ENCODE peak calls at places on chromosomes 7 and 10, in seven cellular contexts. C, Y, Z, M, D, F and P are unnamed samples.
A peak's percentile ranks its signal among the peaks of the same experiment; 100 is the strongest.

GRCh38 chr10:21976739-21977138 is 26.8 kb downstream of the DNAJC1 start:
- DNase-seq in M (no peak), C (no peak), Z (no peak), D (no peak), Y (no peak), F (no peak), P (no peak)

GRCh38 chr7:39664057-39664456 is 40.7 kb downstream of the RALA start:
- DNase-seq in F (no peak), D (no peak), C (no peak), Y (no peak), M (no peak), Z (no peak), P (no peak)

GRCh38 chr10:34290412-34291082 is 524.5 kb downstream of the PARD3 start:
- DNase-seq in C (no peak), D (no peak), M (no peak), F (no peak), Y (no peak), Z (no peak), P (no peak)

GRCh38 chr10:80477-81105 is 31.5 kb upstream of the TUBB8 start:
- DNase-seq in C (no peak), M (no peak), F (no peak), D (no peak), Y (no peak), Z (no peak), P (no peak)

GRCh38 chr7:92872701-92873100 is 36.3 kb upstream of the CDK6 start:
- DNase-seq in D (no peak), Z (no peak), C (no peak), Y (no peak), F (no peak), M (no peak), P (no peak)

GRCh38 chr7:138662066-138663061 is 38.8 kb downstream of the SVOPL start:
- DNase-seq in C (no peak), Y (no peak), F (no peak), D (no peak), M (peak; percentile 44), Z (no peak), P (no peak)

GRCh38 chr7:124009321-124009720 is 23.5 kb downstream of the TMEM229A start:
- DNase-seq in Z (no peak), D (no peak), F (no peak), M (no peak), C (no peak), Y (no peak), P (no peak)

GRCh38 chr10:106450966-106451365 is 713.5 kb downstream of the SORCS1 start:
- DNase-seq in Y (no peak), Z (no peak), D (no peak), C (no peak), M (no peak), F (no peak), P (no peak)

GRCh38 chr7:155353256-155353897 is 55.7 kb downstream of the INSIG1 start:
- DNase-seq in F (no peak), Y (no peak), D (no peak), Z (no peak), M (no peak), C (no peak), P (peak; percentile 23)

GRCh38 chr10:93754761-93755160 is 3.0 kb upstream of the LGI1 start:
- DNase-seq in Y (no peak), C (no peak), M (no peak), F (no peak), D (no peak), Z (no peak), P (no peak)

GRCh38 chr7:116045532-116045931 is 15.0 kb upstream of the TFEC start:
- DNase-seq in Z (no peak), M (no peak), D (no peak), C (no peak), Y (no peak), F (no peak), P (no peak)

GRCh38 chr7:133354546-133355324 is 101.9 kb downstream of the EXOC4 start:
- DNase-seq in C (no peak), Y (no peak), Z (no peak), F (no peak), M (no peak), D (no peak), P (no peak)

GRCh38 chr10:33732176-33733025 is 397.9 kb upstream of the NRP1 start:
- DNase-seq in C (no peak), Y (no peak), D (no peak), Z (no peak), F (no peak), M (no peak), P (no peak)

GRCh38 chr7:94129443-94130140 is 125.4 kb upstream of the BET1 start:
- DNase-seq in D (no peak), Y (no peak), F (no peak), C (peak; percentile 69), Z (no peak), M (no peak), P (no peak)

GRCh38 chr10:117391436-117392205 is 16.4 kb upstream of the PDZD8 start:
- DNase-seq in Z (no peak), D (no peak), M (no peak), Y (no peak), F (no peak), C (no peak), P (no peak)

GRCh38 chr7:75716992-75717626 is 21.6 kb downstream of the HIP1 start:
- DNase-seq in C (no peak), M (no peak), F (no peak), D (no peak), Y (no peak), Z (no peak), P (no peak)

GRCh38 chr7:117312593-117312992 is 10.3 kb downstream of the WNT2 start:
- DNase-seq in F (no peak), D (no peak), Y (no peak), Z (no peak), C (no peak), M (no peak), P (no peak)

GRCh38 chr7:130221341-130221740 is 13.7 kb downstream of the SSMEM1 start:
- DNase-seq in Y (no peak), M (no peak), F (no peak), Z (no peak), D (no peak), C (no peak), P (no peak)

GRCh38 chr10:124928084-124928483 is 13.8 kb upstream of the ZRANB1 start:
- DNase-seq in M (no peak), Y (no peak), C (no peak), F (no peak), Z (no peak), D (no peak), P (no peak)

GRCh38 chr10:124928545-124928944 is 13.4 kb upstream of the ZRANB1 start:
- DNase-seq in M (no peak), F (no peak), D (no peak), Y (no peak), C (no peak), Z (no peak), P (no peak)

GRCh38 chr10:124921261-124921660 is 20.7 kb upstream of the ZRANB1 start:
- DNase-seq in M (no peak), D (no peak), F (no peak), C (no peak), Z (no peak), Y (no peak), P (no peak)

GRCh38 chr10:124923684-124924083 is 18.2 kb upstream of the ZRANB1 start:
- DNase-seq in C (no peak), Y (no peak), M (no peak), Z (no peak), D (no peak), F (no peak), P (no peak)

DNA sequence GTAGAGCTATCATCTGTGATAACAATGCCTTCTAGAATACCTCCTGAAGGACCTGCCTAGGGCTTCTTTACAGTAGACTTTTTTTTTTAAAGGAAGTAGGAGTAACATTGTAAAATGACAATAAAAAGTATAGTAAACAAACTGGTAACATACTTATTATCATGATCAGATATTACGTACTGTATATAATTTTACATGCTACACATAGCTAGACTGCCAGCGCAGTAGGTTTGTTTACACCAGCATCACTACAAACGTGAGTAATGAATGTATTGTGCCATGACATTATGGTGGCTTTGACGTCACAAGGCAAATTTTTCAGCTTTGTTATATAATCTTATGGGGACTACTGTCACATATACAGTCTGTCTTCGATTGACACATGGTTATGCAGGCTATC is 15.4 kb upstream of the ZRANB1 start:
- DNase-seq in Z (no peak), Y (no peak), M (no peak), C (no peak), F (no peak), D (no peak), P (no peak)
- H3K4me1 ChIP-seq in Z (peaks cover 9% of the 10 kb centered on the region), Y (no peaks in the 10 kb centered on the region), M (no peaks in the 10 kb centered on the region), C (peaks cover 10% of the 10 kb centered on the region), F (no peaks in the 10 kb centered on the region), D (peaks cover 48% of the 10 kb centered on the region), P (peaks cover 2% of the 10 kb centered on the region)

DNA sequence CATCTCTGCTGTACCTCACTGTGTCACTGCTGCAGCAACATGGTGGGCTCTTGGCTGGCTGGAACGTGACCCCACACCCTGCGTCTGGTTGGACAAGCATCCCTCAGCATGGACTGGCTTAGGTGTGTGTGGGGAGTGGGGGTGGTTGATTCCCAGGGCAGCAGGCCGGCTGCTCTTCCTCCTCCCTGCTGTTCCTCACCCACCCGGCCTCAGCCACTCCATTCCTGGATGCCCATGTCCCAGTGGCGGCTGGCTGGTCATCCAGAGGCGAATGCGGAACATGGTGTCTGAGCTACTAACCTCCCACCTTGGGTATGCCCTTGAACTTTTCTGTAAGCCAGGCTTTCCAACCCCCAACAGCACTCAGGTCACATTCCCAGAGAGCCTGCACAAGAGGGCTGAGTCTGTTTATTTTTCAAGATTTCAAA is 81.2 kb downstream of the GRK5 start:
- DNase-seq in F (no peak), Y (no peak), D (no peak), C (no peak), M (no peak), Z (no peak), P (no peak)
- H3K4me1 ChIP-seq in F (peaks cover 6% of the 10 kb centered on the region), Y (peaks cover 88% of the 10 kb centered on the region), D (peaks cover 88% of the 10 kb centered on the region), C (peaks cover 26% of the 10 kb centered on the region), M (peaks cover 19% of the 10 kb centered on the region), Z (peaks cover 70% of the 10 kb centered on the region), P (no peaks in the 10 kb centered on the region)

GRCh38 chr10:17689137-17689536 is 45.2 kb downstream of the STAM start:
- DNase-seq in D (no peak), Z (no peak), Y (no peak), F (no peak), M (no peak), C (no peak), P (no peak)
- H3K4me1 ChIP-seq in D (peaks cover 14% of the 10 kb centered on the region), Z (no peaks in the 10 kb centered on the region), Y (no peaks in the 10 kb centered on the region), F (no peaks in the 10 kb centered on the region), M (no peaks in the 10 kb centered on the region), C (peaks cover 4% of the 10 kb centered on the region), P (no peaks in the 10 kb centered on the region)

GRCh38 chr7:47330026-47330425 is 251.9 kb downstream of the TNS3 start:
- DNase-seq in M (no peak), Z (no peak), D (no peak), C (no peak), F (no peak), Y (no peak), P (no peak)

GRCh38 chr7:47332213-47332612 is 249.7 kb downstream of the TNS3 start:
- DNase-seq in M (no peak), F (peak; percentile 68), D (no peak), C (no peak), Y (no peak), Z (no peak), P (no peak)

GRCh38 chr7:47329320-47329926 is 252.5 kb downstream of the TNS3 start:
- DNase-seq in M (no peak), F (no peak), C (no peak), D (peak; percentile 45), Z (no peak), Y (no peak), P (no peak)

GRCh38 chr7:47331179-47331565 is 250.7 kb downstream of the TNS3 start:
- DNase-seq in Y (no peak), M (no peak), C (no peak), Z (no peak), F (no peak), D (no peak), P (no peak)

GRCh38 chr7:47330561-47331178 is 251.2 kb downstream of the TNS3 start:
- DNase-seq in Z (no peak), F (no peak), D (no peak), M (no peak), C (no peak), Y (no peak), P (no peak)
- H3K4me1 ChIP-seq in Z (peaks cover 38% of the 10 kb centered on the region), F (peaks cover 43% of the 10 kb centered on the region), D (peaks cover 91% of the 10 kb centered on the region), M (peaks cover 33% of the 10 kb centered on the region), C (peaks cover 27% of the 10 kb centered on the region), Y (no peaks in the 10 kb centered on the region), P (peaks cover 13% of the 10 kb centered on the region)